ENCODE peak calls at places on chromosomes 11 and 22, in eight cellular contexts. C is hypothalamus; P is stimulated activated CD8-positive, alpha-beta memory T cell treated with anti-CD3 and anti-CD28 coated beads, Interleukin-4, amount 100 ng/mL, for 4 hours; Y is stimulated activated CD4-positive, alpha-beta T cell treated with anti-CD3 and anti-CD28 coated beads, Interleukin-4, amount 100 ng/mL, for 1 hour; X is hippocampal formation; H is AG04450; S is NCI-H1417; K is fibroblast of mammary gland. O is an unnamed sample.

GRCh38 chr11:110425751-110426545 is 3.8 kb upstream of the FDX1 start:
- DNase-seq in C (no peak), P (no peak), Y (no peak), X (no peak), H (peak; percentile 49), S (peak; percentile 15), K (peak; percentile 90), O (peak; percentile 87)

GRCh38 chr11:109291553-109291952 is 130.4 kb upstream of the C11orf87 start:
- DNase-seq in C (no peak), P (no peak), Y (no peak), X (no peak), H (no peak), S (no peak), K (no peak), O (no peak)

GRCh38 chr11:117634756-117635593 is 162.0 kb downstream of the DSCAML1 start:
- DNase-seq in C (no peak), P (no peak), Y (no peak), X (no peak), H (no peak), S (no peak), K (peak; percentile 12), O (no peak)

GRCh38 chr11:45083544-45084087 is 62.8 kb upstream of the PRDM11 start:
- DNase-seq in C (no peak), P (no peak), Y (no peak), X (no peak), H (no peak), S (no peak), K (no peak), O (no peak)

GRCh38 chr11:34346551-34346950 is 11.3 kb downstream of the ABTB2 start:
- DNase-seq in C (no peak), P (no peak), Y (no peak), X (no peak), H (no peak), S (no peak), K (peak; percentile 54), O (peak; percentile 44)

GRCh38 chr11:122897606-122898210 is 15.1 kb downstream of the JHY start:
- DNase-seq in C (no peak), P (no peak), Y (no peak), X (no peak), H (no peak), S (no peak), K (peak; percentile 49), O (peak; percentile 81)

GRCh38 chr11:10413268-10413667 is 41.8 kb upstream of the AMPD3 start:
- DNase-seq in C (no peak), P (no peak), Y (peak; percentile 20), X (peak; percentile 71), H (no peak), S (peak; percentile 48), K (no peak), O (peak; percentile 20)

GRCh38 chr22:47123827-47124442 is 361.5 kb downstream of the TBC1D22A start:
- DNase-seq in C (no peak), P (no peak), Y (no peak), X (no peak), H (no peak), S (no peak), K (no peak), O (no peak)

GRCh38 chr11:119699227-119699626 is 29.8 kb downstream of the NECTIN1 start:
- DNase-seq in C (peak; percentile 29), P (no peak), Y (no peak), X (no peak), H (no peak), S (no peak), K (peak; percentile 57), O (no peak)

GRCh38 chr22:37210041-37210803 is 2.1 kb downstream of the SSTR3 start:
- DNase-seq in C (no peak), P (no peak), Y (no peak), X (no peak), H (no peak), S (no peak), K (no peak), O (no peak)

GRCh38 chr22:19615001-19615461 is 90.8 kb upstream of the CLDN5 start:
- DNase-seq in C (no peak), P (no peak), Y (no peak), X (no peak), H (no peak), S (no peak), K (no peak), O (no peak)

GRCh38 chr11:65452806-65453490 is 30.4 kb downstream of the NEAT1 start:
- DNase-seq in C (no peak), P (no peak), Y (no peak), X (no peak), H (no peak), S (no peak), K (peak; percentile 96), O (peak; percentile 94)

GRCh38 chr11:104653011-104653806 is 245.1 kb downstream of the CASP12 start:
- DNase-seq in C (no peak), P (no peak), Y (no peak), X (no peak), H (no peak), S (no peak), K (peak; percentile 20), O (peak; percentile 42)

O was measured in HCEC 1CT.